ENCODE peak calls at places on chromosomes 7 and 10, in five cellular contexts. One of them, this sample, is unnamed. For H3K36me3, the result is how much of the 10 kb centered on the place peaks cover.

GRCh38 chr10:30858499-30858898 is 173.2 kb downstream of the ZNF438 start:
- DNase-seq in PC-3: no peak
- DNase-seq in bronchial epithelial cell: no peak
- DNase-seq in esophagus muscularis mucosa: no peak
- DNase-seq in HepG2: no peak
- DNase-seq in this sample: no peak

GRCh38 chr7:158676171-158676840 is 28.3 kb downstream of the NCAPG2 start:
- DNase-seq in PC-3: no peak
- DNase-seq in bronchial epithelial cell: peak
- DNase-seq in esophagus muscularis mucosa: no peak
- DNase-seq in HepG2: no peak
- DNase-seq in this sample: no peak

GRCh38 chr7:115676080-115676479 is 354.5 kb downstream of the TFEC start:
- DNase-seq in PC-3: peak
- DNase-seq in bronchial epithelial cell: peak
- DNase-seq in esophagus muscularis mucosa: no peak
- DNase-seq in HepG2: no peak
- DNase-seq in this sample: peak

GRCh38 chr10:16626697-16627096 is 105.0 kb upstream of the C1QL3 start:
- DNase-seq in PC-3: no peak
- DNase-seq in bronchial epithelial cell: no peak
- DNase-seq in esophagus muscularis mucosa: no peak
- DNase-seq in HepG2: no peak
- DNase-seq in this sample: no peak

GRCh38 chr7:22651534-22652243 is 75.3 kb upstream of the IL6 start:
- DNase-seq in PC-3: peak
- DNase-seq in bronchial epithelial cell: peak
- DNase-seq in esophagus muscularis mucosa: no peak
- DNase-seq in HepG2: no peak
- DNase-seq in this sample: no peak

GRCh38 chr7:50307368-50308012 is 3.0 kb downstream of the IKZF1 start:
- DNase-seq in PC-3: no peak
- DNase-seq in bronchial epithelial cell: no peak
- DNase-seq in esophagus muscularis mucosa: no peak
- DNase-seq in HepG2: no peak
- DNase-seq in this sample: peak

GRCh38 chr10:126242352-126243260 is 145.7 kb downstream of the ADAM12 start:
- DNase-seq in PC-3: no peak
- DNase-seq in bronchial epithelial cell: peak
- DNase-seq in esophagus muscularis mucosa: no peak
- DNase-seq in HepG2: no peak
- DNase-seq in this sample: no peak

GRCh38 chr7:122299624-122299934 is 5.0 kb downstream of the FEZF1 start:
- DNase-seq in PC-3: no peak
- DNase-seq in bronchial epithelial cell: no peak
- DNase-seq in esophagus muscularis mucosa: no peak
- DNase-seq in HepG2: no peak
- DNase-seq in this sample: no peak

DNA sequence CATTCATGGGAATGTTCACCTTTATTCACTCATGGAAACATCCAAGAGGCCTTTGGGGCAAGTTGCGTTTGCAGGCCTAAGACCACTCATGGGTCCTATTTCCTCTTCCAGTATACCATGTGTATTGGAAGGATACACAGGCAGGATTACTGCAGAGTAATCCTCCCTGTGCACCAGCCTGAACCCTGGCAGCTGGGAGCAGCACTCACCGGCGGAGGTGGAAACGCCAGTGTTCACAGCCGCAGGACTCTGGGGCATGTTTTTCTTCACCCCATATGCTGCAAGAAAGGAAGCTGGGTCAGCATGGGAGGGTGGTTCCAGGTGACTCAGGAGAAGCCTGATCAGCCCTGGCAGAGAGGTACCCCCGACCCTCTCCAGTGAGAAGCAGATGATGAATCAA is 24.5 kb downstream of the COL17A1 start:
- DNase-seq in PC-3: no peak
- DNase-seq in bronchial epithelial cell: no peak
- DNase-seq in esophagus muscularis mucosa: no peak
- DNase-seq in HepG2: no peak
- DNase-seq in this sample: no peak
- H3K4me3 ChIP-seq in PC-3: no peak
- H3K4me3 ChIP-seq in bronchial epithelial cell: no peak
- H3K4me3 ChIP-seq in esophagus muscularis mucosa: no peak
- H3K4me3 ChIP-seq in HepG2: no peak
- H3K4me3 ChIP-seq in this sample: no peak

GRCh38 chr7:141675431-141676210 is 26.3 kb downstream of the DENND11 start:
- DNase-seq in PC-3: no peak
- DNase-seq in bronchial epithelial cell: no peak
- DNase-seq in esophagus muscularis mucosa: no peak
- DNase-seq in HepG2: no peak
- DNase-seq in this sample: no peak

GRCh38 chr7:141676618-141677017 is 25.3 kb downstream of the DENND11 start:
- DNase-seq in PC-3: peak
- DNase-seq in bronchial epithelial cell: peak
- DNase-seq in esophagus muscularis mucosa: no peak
- DNase-seq in HepG2: no peak
- DNase-seq in this sample: no peak

GRCh38 chr7:141674201-141674671 is 27.7 kb downstream of the DENND11 start:
- DNase-seq in PC-3: peak
- DNase-seq in bronchial epithelial cell: peak
- DNase-seq in esophagus muscularis mucosa: no peak
- DNase-seq in HepG2: peak
- DNase-seq in this sample: no peak

GRCh38 chr7:141674702-141675101 is 27.3 kb downstream of the DENND11 start:
- DNase-seq in PC-3: no peak
- DNase-seq in bronchial epithelial cell: no peak
- DNase-seq in esophagus muscularis mucosa: no peak
- DNase-seq in HepG2: no peak
- DNase-seq in this sample: no peak

DNA sequence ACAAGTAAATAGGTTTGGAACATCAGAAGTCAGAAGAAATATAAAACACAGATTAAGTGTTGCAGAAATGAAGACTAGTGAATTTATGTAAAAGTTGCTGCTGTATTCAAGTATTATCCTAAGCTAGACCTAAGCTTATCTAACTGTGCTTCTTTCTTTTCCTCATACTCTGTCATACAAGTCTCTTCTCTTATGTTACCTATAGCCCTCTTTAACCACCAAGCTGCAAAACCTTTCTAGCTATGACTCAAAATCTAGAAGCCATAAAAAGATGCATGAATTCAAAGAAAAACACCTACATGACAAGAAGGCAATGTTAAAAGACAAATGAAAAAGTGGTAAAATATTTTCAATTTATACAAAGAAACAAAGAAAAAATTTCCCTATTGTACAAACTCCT is 23.0 kb downstream of the DENND11 start:
- DNase-seq in PC-3: no peak
- DNase-seq in bronchial epithelial cell: no peak
- DNase-seq in esophagus muscularis mucosa: no peak
- DNase-seq in HepG2: no peak
- DNase-seq in this sample: no peak
- H3K36me3 ChIP-seq in PC-3: under half
- H3K36me3 ChIP-seq in bronchial epithelial cell: under half
- H3K36me3 ChIP-seq in esophagus muscularis mucosa: half or more
- H3K36me3 ChIP-seq in HepG2: under half
- H3K36me3 ChIP-seq in this sample: under half

GRCh38 chr7:148884299-148885022 is 370 bp upstream of the EZH2 start:
- DNase-seq in PC-3: peak
- DNase-seq in bronchial epithelial cell: peak
- DNase-seq in esophagus muscularis mucosa: peak
- DNase-seq in HepG2: peak
- DNase-seq in this sample: peak

GRCh38 chr7:148884049-148884298 is at the start of gene EZH2:
- DNase-seq in PC-3: no peak
- DNase-seq in bronchial epithelial cell: no peak
- DNase-seq in esophagus muscularis mucosa: no peak
- DNase-seq in HepG2: no peak
- DNase-seq in this sample: no peak

GRCh38 chr7:148882668-148883232 is 1.3 kb downstream of the EZH2 start:
- DNase-seq in PC-3: peak
- DNase-seq in bronchial epithelial cell: peak
- DNase-seq in esophagus muscularis mucosa: no peak
- DNase-seq in HepG2: no peak
- DNase-seq in this sample: no peak

GRCh38 chr7:148883233-148884048 is 650 bp downstream of the EZH2 start:
- DNase-seq in PC-3: peak
- DNase-seq in bronchial epithelial cell: no peak
- DNase-seq in esophagus muscularis mucosa: no peak
- DNase-seq in HepG2: no peak
- DNase-seq in this sample: peak

GRCh38 chr7:148882192-148882591 is 1.9 kb downstream of the EZH2 start:
- DNase-seq in PC-3: no peak
- DNase-seq in bronchial epithelial cell: no peak
- DNase-seq in esophagus muscularis mucosa: no peak
- DNase-seq in HepG2: no peak
- DNase-seq in this sample: no peak
- H3K4me3 ChIP-seq in PC-3: peak
- H3K4me3 ChIP-seq in bronchial epithelial cell: no peak
- H3K4me3 ChIP-seq in esophagus muscularis mucosa: no peak
- H3K4me3 ChIP-seq in HepG2: peak
- H3K4me3 ChIP-seq in this sample: no peak

GRCh38 chr10:850093-850492 is 81.4 kb downstream of the LARP4B start:
- DNase-seq in PC-3: no peak
- DNase-seq in bronchial epithelial cell: no peak
- DNase-seq in esophagus muscularis mucosa: no peak
- DNase-seq in HepG2: no peak
- DNase-seq in this sample: no peak
- H3K36me3 ChIP-seq in PC-3: under half
- H3K36me3 ChIP-seq in bronchial epithelial cell: under half
- H3K36me3 ChIP-seq in esophagus muscularis mucosa: under half
- H3K36me3 ChIP-seq in HepG2: half or more
- H3K36me3 ChIP-seq in this sample: under half

GRCh38 chr10:23585666-23586065 is 146.8 kb downstream of the OTUD1 start:
- DNase-seq in PC-3: no peak
- DNase-seq in bronchial epithelial cell: peak
- DNase-seq in esophagus muscularis mucosa: no peak
- DNase-seq in HepG2: no peak
- DNase-seq in this sample: no peak

GRCh38 chr10:23581906-23582305 is 143.0 kb downstream of the OTUD1 start:
- DNase-seq in PC-3: no peak
- DNase-seq in bronchial epithelial cell: no peak
- DNase-seq in esophagus muscularis mucosa: no peak
- DNase-seq in HepG2: no peak
- DNase-seq in this sample: no peak
- H3K4me3 ChIP-seq in PC-3: no peak
- H3K4me3 ChIP-seq in bronchial epithelial cell: no peak
- H3K4me3 ChIP-seq in esophagus muscularis mucosa: no peak
- H3K4me3 ChIP-seq in HepG2: no peak
- H3K4me3 ChIP-seq in this sample: no peak

GRCh38 chr10:95265572-95265971 is 25.2 kb downstream of the PDLIM1 start:
- DNase-seq in PC-3: no peak
- DNase-seq in bronchial epithelial cell: no peak
- DNase-seq in esophagus muscularis mucosa: no peak
- DNase-seq in HepG2: no peak
- DNase-seq in this sample: no peak
- H3K36me3 ChIP-seq in PC-3: under half
- H3K36me3 ChIP-seq in bronchial epithelial cell: under half
- H3K36me3 ChIP-seq in esophagus muscularis mucosa: under half
- H3K36me3 ChIP-seq in HepG2: half or more
- H3K36me3 ChIP-seq in this sample: under half

DNA sequence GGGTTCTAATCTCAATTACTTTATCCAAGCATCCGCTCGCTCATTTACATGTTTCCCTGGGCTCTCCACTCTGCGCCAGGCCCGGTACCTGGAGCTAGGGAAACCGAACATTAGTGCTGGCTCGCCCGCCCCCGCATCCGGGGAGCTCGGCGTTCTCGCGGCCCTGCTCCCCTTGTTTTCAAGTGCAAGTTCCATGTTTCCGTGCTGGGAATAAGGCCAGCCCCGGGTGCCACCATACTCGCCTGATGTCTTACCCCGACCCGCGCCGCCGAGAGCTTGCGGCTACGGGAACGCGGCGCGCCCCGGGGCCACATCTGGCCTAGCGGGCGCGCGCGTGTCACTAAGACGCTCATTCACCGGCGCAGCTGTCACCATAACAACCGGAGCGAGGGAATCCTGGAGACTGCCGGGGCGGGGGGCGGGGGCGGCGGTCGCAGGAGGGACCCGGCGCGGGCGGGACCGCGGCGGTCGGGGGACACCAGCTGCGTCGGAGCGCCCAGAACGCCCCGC is at the start of gene NEURL1:
- DNase-seq in PC-3: no peak
- DNase-seq in bronchial epithelial cell: no peak
- DNase-seq in esophagus muscularis mucosa: no peak
- DNase-seq in HepG2: no peak
- DNase-seq in this sample: no peak
- H3K4me3 ChIP-seq in PC-3: peak
- H3K4me3 ChIP-seq in bronchial epithelial cell: peak
- H3K4me3 ChIP-seq in esophagus muscularis mucosa: peak
- H3K4me3 ChIP-seq in HepG2: peak
- H3K4me3 ChIP-seq in this sample: no peak

DNA sequence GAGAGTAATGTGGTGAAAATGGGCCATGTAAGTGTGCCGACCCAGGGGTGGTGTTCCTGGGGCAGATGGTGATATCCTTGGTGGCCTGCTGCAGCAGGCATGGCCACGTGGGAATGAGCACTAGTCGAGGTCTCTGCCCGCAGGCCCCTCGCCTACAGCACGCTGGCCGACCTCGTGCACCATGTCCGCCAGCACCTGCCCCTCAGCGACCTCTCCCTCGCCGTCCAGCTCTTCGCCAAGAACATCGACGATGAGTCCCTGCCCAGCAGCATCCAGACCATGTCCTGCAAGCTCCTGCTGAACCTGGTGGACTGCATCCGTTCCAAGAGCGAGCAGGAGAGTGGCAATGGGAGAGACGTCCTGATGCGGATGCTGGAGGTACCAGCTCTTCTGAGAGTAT is 30.3 kb downstream of the TRRAP start:
- DNase-seq in PC-3: no peak
- DNase-seq in bronchial epithelial cell: no peak
- DNase-seq in esophagus muscularis mucosa: no peak
- DNase-seq in HepG2: no peak
- DNase-seq in this sample: no peak
- H3K36me3 ChIP-seq in PC-3: under half
- H3K36me3 ChIP-seq in bronchial epithelial cell: under half
- H3K36me3 ChIP-seq in esophagus muscularis mucosa: half or more
- H3K36me3 ChIP-seq in HepG2: half or more
- H3K36me3 ChIP-seq in this sample: under half